ENCODE peak calls at places on chromosomes 11 and 22, in nine cellular contexts. One of them, this sample, is unnamed.
A peak's percentile ranks its signal among the peaks of the same experiment; 100 is the strongest.

GRCh38 chr11:119584193-119585037 is 144.6 kb downstream of the NECTIN1 start:
- DNase-seq in NCI-H526: peak; percentile 75
- DNase-seq in ureter: peak; percentile 58
- DNase-seq in T-helper 2 cell: no peak
- DNase-seq in left cardiac atrium: peak; percentile 43
- DNase-seq in fibroblast of mammary gland: peak; percentile 39
- DNase-seq in OCI-LY7: no peak
- DNase-seq in non-pigmented ciliary epithelial cell: no peak
- DNase-seq in iPS-NIHi11: peak; percentile 86
- DNase-seq in this sample: no peak

GRCh38 chr22:46121523-46122287 is 28.6 kb upstream of the PPARA start:
- DNase-seq in ureter: no peak
- DNase-seq in non-pigmented ciliary epithelial cell: no peak
- DNase-seq in left cardiac atrium: no peak
- DNase-seq in OCI-LY7: no peak
- DNase-seq in iPS-NIHi11: no peak
- DNase-seq in NCI-H526: no peak
- DNase-seq in fibroblast of mammary gland: peak; percentile 25
- DNase-seq in T-helper 2 cell: no peak
- DNase-seq in this sample: no peak

GRCh38 chr22:38315801-38316339 is 1.4 kb downstream of the CSNK1E start:
- DNase-seq in ureter: no peak
- DNase-seq in fibroblast of mammary gland: no peak
- DNase-seq in OCI-LY7: peak; percentile 48
- DNase-seq in non-pigmented ciliary epithelial cell: no peak
- DNase-seq in T-helper 2 cell: no peak
- DNase-seq in NCI-H526: no peak
- DNase-seq in left cardiac atrium: no peak
- DNase-seq in iPS-NIHi11: no peak
- DNase-seq in this sample: no peak

GRCh38 chr11:9639099-9639498 is 24.8 kb upstream of the SWAP70 start:
- DNase-seq in NCI-H526: no peak
- DNase-seq in left cardiac atrium: peak; percentile 75
- DNase-seq in ureter: no peak
- DNase-seq in OCI-LY7: peak; percentile 27
- DNase-seq in non-pigmented ciliary epithelial cell: no peak
- DNase-seq in iPS-NIHi11: no peak
- DNase-seq in fibroblast of mammary gland: no peak
- DNase-seq in T-helper 2 cell: no peak
- DNase-seq in this sample: peak; percentile 49

GRCh38 chr11:8963569-8964323 is 496 bp downstream of the TMEM9B start:
- DNase-seq in non-pigmented ciliary epithelial cell: no peak
- DNase-seq in iPS-NIHi11: peak; percentile 88
- DNase-seq in left cardiac atrium: peak; percentile 86
- DNase-seq in ureter: peak; percentile 88
- DNase-seq in OCI-LY7: peak; percentile 78
- DNase-seq in NCI-H526: peak; percentile 85
- DNase-seq in fibroblast of mammary gland: no peak
- DNase-seq in T-helper 2 cell: peak; percentile 40
- DNase-seq in this sample: peak; percentile 87

GRCh38 chr11:70783356-70783755 is 385.0 kb downstream of the CTTN start:
- DNase-seq in non-pigmented ciliary epithelial cell: no peak
- DNase-seq in ureter: no peak
- DNase-seq in left cardiac atrium: no peak
- DNase-seq in fibroblast of mammary gland: no peak
- DNase-seq in T-helper 2 cell: no peak
- DNase-seq in iPS-NIHi11: no peak
- DNase-seq in OCI-LY7: no peak
- DNase-seq in NCI-H526: no peak
- DNase-seq in this sample: no peak

GRCh38 chr11:290621-291231 is 1.8 kb downstream of the PGGHG start:
- DNase-seq in NCI-H526: no peak
- DNase-seq in T-helper 2 cell: peak; percentile 7
- DNase-seq in ureter: no peak
- DNase-seq in iPS-NIHi11: no peak
- DNase-seq in OCI-LY7: no peak
- DNase-seq in fibroblast of mammary gland: no peak
- DNase-seq in left cardiac atrium: peak; percentile 15
- DNase-seq in non-pigmented ciliary epithelial cell: no peak
- DNase-seq in this sample: no peak

GRCh38 chr11:123062892-123063395 is 1.0 kb upstream of the HSPA8 start:
- DNase-seq in iPS-NIHi11: peak; percentile 36
- DNase-seq in left cardiac atrium: no peak
- DNase-seq in NCI-H526: no peak
- DNase-seq in non-pigmented ciliary epithelial cell: no peak
- DNase-seq in ureter: no peak
- DNase-seq in fibroblast of mammary gland: peak; percentile 54
- DNase-seq in T-helper 2 cell: no peak
- DNase-seq in OCI-LY7: peak; percentile 66
- DNase-seq in this sample: no peak

GRCh38 chr22:38843716-38844660 is at the start of gene NPTXR:
- DNase-seq in iPS-NIHi11: peak; percentile 95
- DNase-seq in T-helper 2 cell: no peak
- DNase-seq in OCI-LY7: no peak
- DNase-seq in ureter: no peak
- DNase-seq in non-pigmented ciliary epithelial cell: no peak
- DNase-seq in fibroblast of mammary gland: no peak
- DNase-seq in NCI-H526: no peak
- DNase-seq in left cardiac atrium: peak; percentile 62
- DNase-seq in this sample: peak; percentile 61

GRCh38 chr22:48804811-48805301 is 1022.8 kb downstream of the BRD1 start:
- DNase-seq in left cardiac atrium: no peak
- DNase-seq in iPS-NIHi11: no peak
- DNase-seq in T-helper 2 cell: no peak
- DNase-seq in ureter: no peak
- DNase-seq in NCI-H526: no peak
- DNase-seq in OCI-LY7: no peak
- DNase-seq in non-pigmented ciliary epithelial cell: no peak
- DNase-seq in fibroblast of mammary gland: no peak
- DNase-seq in this sample: no peak

GRCh38 chr22:21755855-21756284 is 20.3 kb upstream of the YPEL1 start:
- DNase-seq in ureter: no peak
- DNase-seq in OCI-LY7: no peak
- DNase-seq in T-helper 2 cell: no peak
- DNase-seq in left cardiac atrium: no peak
- DNase-seq in non-pigmented ciliary epithelial cell: peak; percentile 65
- DNase-seq in fibroblast of mammary gland: peak; percentile 92
- DNase-seq in iPS-NIHi11: no peak
- DNase-seq in NCI-H526: no peak
- DNase-seq in this sample: no peak

GRCh38 chr22:35477911-35478582 is 62.6 kb upstream of the RASD2 start:
- DNase-seq in iPS-NIHi11: peak; percentile 39
- DNase-seq in OCI-LY7: no peak
- DNase-seq in non-pigmented ciliary epithelial cell: no peak
- DNase-seq in fibroblast of mammary gland: peak; percentile 90
- DNase-seq in T-helper 2 cell: no peak
- DNase-seq in NCI-H526: no peak
- DNase-seq in left cardiac atrium: peak; percentile 28
- DNase-seq in ureter: peak; percentile 88
- DNase-seq in this sample: no peak

GRCh38 chr11:81331073-81331472 is 1402.6 kb downstream of the FAM181B start:
- DNase-seq in left cardiac atrium: no peak
- DNase-seq in fibroblast of mammary gland: no peak
- DNase-seq in ureter: no peak
- DNase-seq in non-pigmented ciliary epithelial cell: no peak
- DNase-seq in OCI-LY7: no peak
- DNase-seq in NCI-H526: no peak
- DNase-seq in T-helper 2 cell: no peak
- DNase-seq in iPS-NIHi11: no peak
- DNase-seq in this sample: no peak

GRCh38 chr22:17218341-17218740 is 894 bp downstream of the ADA2 start:
- DNase-seq in non-pigmented ciliary epithelial cell: no peak
- DNase-seq in NCI-H526: no peak
- DNase-seq in T-helper 2 cell: no peak
- DNase-seq in fibroblast of mammary gland: no peak
- DNase-seq in iPS-NIHi11: no peak
- DNase-seq in OCI-LY7: no peak
- DNase-seq in ureter: no peak
- DNase-seq in left cardiac atrium: no peak
- DNase-seq in this sample: no peak

GRCh38 chr11:69041516-69041915 is 7.2 kb upstream of the TPCN2 start:
- DNase-seq in ureter: no peak
- DNase-seq in left cardiac atrium: no peak
- DNase-seq in non-pigmented ciliary epithelial cell: no peak
- DNase-seq in NCI-H526: no peak
- DNase-seq in T-helper 2 cell: no peak
- DNase-seq in iPS-NIHi11: no peak
- DNase-seq in OCI-LY7: no peak
- DNase-seq in fibroblast of mammary gland: peak; percentile 54
- DNase-seq in this sample: no peak

GRCh38 chr22:25205847-25206246 is 6.2 kb downstream of the CRYBB3 start:
- DNase-seq in iPS-NIHi11: no peak
- DNase-seq in NCI-H526: no peak
- DNase-seq in non-pigmented ciliary epithelial cell: no peak
- DNase-seq in ureter: no peak
- DNase-seq in left cardiac atrium: no peak
- DNase-seq in fibroblast of mammary gland: no peak
- DNase-seq in OCI-LY7: no peak
- DNase-seq in T-helper 2 cell: no peak
- DNase-seq in this sample: no peak

GRCh38 chr22:23714596-23715588 is 24.1 kb downstream of the RGL4 start:
- DNase-seq in T-helper 2 cell: no peak
- DNase-seq in fibroblast of mammary gland: no peak
- DNase-seq in NCI-H526: no peak
- DNase-seq in non-pigmented ciliary epithelial cell: no peak
- DNase-seq in left cardiac atrium: no peak
- DNase-seq in iPS-NIHi11: no peak
- DNase-seq in ureter: no peak
- DNase-seq in OCI-LY7: no peak
- DNase-seq in this sample: no peak

GRCh38 chr11:78187366-78188011 is 937 bp downstream of the KCTD21 start:
- DNase-seq in fibroblast of mammary gland: peak; percentile 51
- DNase-seq in OCI-LY7: no peak
- DNase-seq in ureter: no peak
- DNase-seq in non-pigmented ciliary epithelial cell: no peak
- DNase-seq in left cardiac atrium: no peak
- DNase-seq in NCI-H526: no peak
- DNase-seq in T-helper 2 cell: no peak
- DNase-seq in iPS-NIHi11: no peak
- DNase-seq in this sample: no peak

GRCh38 chr11:106276859-106277436 is 199.5 kb downstream of the AASDHPPT start:
- DNase-seq in fibroblast of mammary gland: peak; percentile 36
- DNase-seq in OCI-LY7: no peak
- DNase-seq in left cardiac atrium: no peak
- DNase-seq in T-helper 2 cell: no peak
- DNase-seq in ureter: no peak
- DNase-seq in iPS-NIHi11: peak; percentile 34
- DNase-seq in NCI-H526: no peak
- DNase-seq in non-pigmented ciliary epithelial cell: no peak
- DNase-seq in this sample: no peak

GRCh38 chr22:23984430-23984829 is 4.5 kb downstream of the GSTT2 start:
- DNase-seq in T-helper 2 cell: no peak
- DNase-seq in OCI-LY7: peak; percentile 64
- DNase-seq in iPS-NIHi11: peak; percentile 18
- DNase-seq in ureter: peak; percentile 80
- DNase-seq in NCI-H526: no peak
- DNase-seq in non-pigmented ciliary epithelial cell: no peak
- DNase-seq in fibroblast of mammary gland: peak; percentile 53
- DNase-seq in left cardiac atrium: no peak
- DNase-seq in this sample: no peak

GRCh38 chr11:118291453-118291852 is 13.1 kb upstream of the CD3E start:
- DNase-seq in left cardiac atrium: no peak
- DNase-seq in NCI-H526: no peak
- DNase-seq in OCI-LY7: no peak
- DNase-seq in fibroblast of mammary gland: peak; percentile 58
- DNase-seq in non-pigmented ciliary epithelial cell: no peak
- DNase-seq in iPS-NIHi11: no peak
- DNase-seq in T-helper 2 cell: no peak
- DNase-seq in ureter: no peak
- DNase-seq in this sample: no peak

GRCh38 chr11:77276271-77276670 is 25.2 kb downstream of the GDPD4 start:
- DNase-seq in OCI-LY7: no peak
- DNase-seq in ureter: no peak
- DNase-seq in T-helper 2 cell: no peak
- DNase-seq in fibroblast of mammary gland: no peak
- DNase-seq in non-pigmented ciliary epithelial cell: no peak
- DNase-seq in iPS-NIHi11: no peak
- DNase-seq in left cardiac atrium: no peak
- DNase-seq in NCI-H526: no peak
- DNase-seq in this sample: no peak

GRCh38 chr11:118398797-118399564 is 2.4 kb upstream of the ATP5MG start:
- DNase-seq in fibroblast of mammary gland: no peak
- DNase-seq in ureter: no peak
- DNase-seq in iPS-NIHi11: no peak
- DNase-seq in NCI-H526: no peak
- DNase-seq in OCI-LY7: peak; percentile 54
- DNase-seq in T-helper 2 cell: no peak
- DNase-seq in left cardiac atrium: no peak
- DNase-seq in non-pigmented ciliary epithelial cell: no peak
- DNase-seq in this sample: no peak

GRCh38 chr22:37569009-37569920 is 9.0 kb downstream of the CDC42EP1 start:
- DNase-seq in OCI-LY7: no peak
- DNase-seq in T-helper 2 cell: no peak
- DNase-seq in ureter: no peak
- DNase-seq in non-pigmented ciliary epithelial cell: no peak
- DNase-seq in left cardiac atrium: no peak
- DNase-seq in fibroblast of mammary gland: no peak
- DNase-seq in NCI-H526: no peak
- DNase-seq in iPS-NIHi11: peak; percentile 44
- DNase-seq in this sample: peak; percentile 90

GRCh38 chr11:7571640-7572000 is 57.8 kb downstream of the PPFIBP2 start:
- DNase-seq in ureter: peak; percentile 75
- DNase-seq in fibroblast of mammary gland: peak; percentile 70
- DNase-seq in iPS-NIHi11: peak; percentile 76
- DNase-seq in T-helper 2 cell: no peak
- DNase-seq in left cardiac atrium: peak; percentile 62
- DNase-seq in non-pigmented ciliary epithelial cell: no peak
- DNase-seq in NCI-H526: peak; percentile 64
- DNase-seq in OCI-LY7: peak; percentile 23
- DNase-seq in this sample: peak; percentile 74

GRCh38 chr11:17333799-17334586 is 17.6 kb upstream of the NCR3LG1 start:
- DNase-seq in left cardiac atrium: peak; percentile 28
- DNase-seq in iPS-NIHi11: no peak
- DNase-seq in NCI-H526: no peak
- DNase-seq in OCI-LY7: no peak
- DNase-seq in T-helper 2 cell: no peak
- DNase-seq in ureter: no peak
- DNase-seq in fibroblast of mammary gland: no peak
- DNase-seq in non-pigmented ciliary epithelial cell: no peak
- DNase-seq in this sample: no peak

GRCh38 chr11:199004-199581 is 6.2 kb downstream of the SCGB1C1 start:
- DNase-seq in OCI-LY7: no peak
- DNase-seq in fibroblast of mammary gland: no peak
- DNase-seq in T-helper 2 cell: no peak
- DNase-seq in non-pigmented ciliary epithelial cell: no peak
- DNase-seq in NCI-H526: no peak
- DNase-seq in ureter: peak; percentile 40
- DNase-seq in left cardiac atrium: peak; percentile 25
- DNase-seq in iPS-NIHi11: no peak
- DNase-seq in this sample: peak; percentile 45

GRCh38 chr11:12066799-12067508 is 43.4 kb upstream of the MICAL2 start:
- DNase-seq in NCI-H526: peak; percentile 18
- DNase-seq in fibroblast of mammary gland: no peak
- DNase-seq in OCI-LY7: no peak
- DNase-seq in left cardiac atrium: no peak
- DNase-seq in T-helper 2 cell: no peak
- DNase-seq in non-pigmented ciliary epithelial cell: no peak
- DNase-seq in ureter: peak; percentile 75
- DNase-seq in iPS-NIHi11: no peak
- DNase-seq in this sample: no peak

GRCh38 chr22:39308614-39309363 is 10.6 kb downstream of the RPL3 start:
- DNase-seq in fibroblast of mammary gland: peak; percentile 90
- DNase-seq in OCI-LY7: no peak
- DNase-seq in ureter: no peak
- DNase-seq in T-helper 2 cell: no peak
- DNase-seq in NCI-H526: no peak
- DNase-seq in left cardiac atrium: peak; percentile 85
- DNase-seq in non-pigmented ciliary epithelial cell: peak; percentile 88
- DNase-seq in iPS-NIHi11: no peak
- DNase-seq in this sample: no peak

GRCh38 chr22:48869788-48870187 is 957.9 kb downstream of the BRD1 start:
- DNase-seq in OCI-LY7: no peak
- DNase-seq in fibroblast of mammary gland: no peak
- DNase-seq in non-pigmented ciliary epithelial cell: no peak
- DNase-seq in ureter: no peak
- DNase-seq in left cardiac atrium: no peak
- DNase-seq in NCI-H526: no peak
- DNase-seq in T-helper 2 cell: no peak
- DNase-seq in iPS-NIHi11: no peak
- DNase-seq in this sample: no peak

GRCh38 chr22:41845380-41846267 is 12.7 kb downstream of the SREBF2 start:
- DNase-seq in T-helper 2 cell: no peak
- DNase-seq in iPS-NIHi11: no peak
- DNase-seq in non-pigmented ciliary epithelial cell: no peak
- DNase-seq in left cardiac atrium: no peak
- DNase-seq in ureter: no peak
- DNase-seq in OCI-LY7: no peak
- DNase-seq in fibroblast of mammary gland: no peak
- DNase-seq in NCI-H526: no peak
- DNase-seq in this sample: no peak